ENCODE peak calls at places on chromosomes 7 and 10, in eight cellular contexts. T is cardiac fibroblast; W is astrocyte of the spinal cord; D is activated CD4-positive, alpha-beta T cell treated with anti-CD3 and anti-CD28 coated beads for 48 hours; K is lung microvascular endothelial cell; J is AG04450; R is CMK; A is amniotic stem cell. U is an unnamed sample.

GRCh38 chr10:124351481-124352220 is 67.1 kb downstream of the OAT start:
- DNase-seq in W (no peak), R (no peak), T (no peak), K (no peak), J (no peak), D (no peak), A (no peak), U (no peak)

GRCh38 chr7:882336-883028 is 6.1 kb downstream of the GET4 start:
- DNase-seq in D (no peak), A (no peak), W (no peak), R (no peak), J (no peak), K (no peak), T (no peak), U (no peak)

GRCh38 chr10:75972494-75973276 is 541.3 kb downstream of the LRMDA start:
- DNase-seq in R (no peak), A (no peak), D (no peak), W (peak; percentile 66), T (peak; percentile 77), J (peak; percentile 18), K (peak; percentile 7), U (no peak)

GRCh38 chr10:20100157-20100556 is 283.9 kb downstream of the PLXDC2 start:
- DNase-seq in K (peak; percentile 5), W (peak; percentile 52), R (no peak), A (no peak), J (no peak), D (no peak), T (peak; percentile 86), U (no peak)

GRCh38 chr10:102743078-102743587 is 615 bp upstream of the WBP1L start:
- DNase-seq in K (no peak), W (no peak), T (no peak), D (no peak), J (no peak), A (no peak), R (no peak), U (no peak)

GRCh38 chr7:21572914-21573313 is 30.1 kb downstream of the DNAH11 start:
- DNase-seq in R (no peak), J (no peak), T (no peak), D (no peak), W (no peak), K (no peak), A (no peak), U (no peak)

GRCh38 chr10:71260622-71261325 is 48.4 kb downstream of the UNC5B start:
- DNase-seq in W (peak; percentile 90), D (no peak), R (no peak), T (peak; percentile 93), K (peak; percentile 61), J (peak; percentile 88), A (peak; percentile 45), U (peak; percentile 20)

GRCh38 chr7:45659496-45660139 is 85.5 kb downstream of the ADCY1 start:
- DNase-seq in R (no peak), J (no peak), D (no peak), W (no peak), A (no peak), T (no peak), K (no peak), U (no peak)

GRCh38 chr7:17549406-17549805 is 251.0 kb downstream of the AHR start:
- DNase-seq in D (no peak), A (no peak), R (no peak), J (no peak), T (no peak), W (no peak), K (no peak), U (no peak)

GRCh38 chr7:105689093-105689819 is 108.0 kb upstream of the EFCAB10 start:
- DNase-seq in D (no peak), T (no peak), W (no peak), A (no peak), R (no peak), J (no peak), K (no peak), U (no peak)

GRCh38 chr10:103273026-103273425 is 3.9 kb upstream of the INA start:
- DNase-seq in W (peak; percentile 96), D (no peak), J (peak; percentile 76), K (peak; percentile 84), T (peak; percentile 97), R (no peak), A (peak; percentile 95), U (no peak)

GRCh38 chr10:60138842-60139241 is 232.5 kb upstream of the CCDC6 start:
- DNase-seq in K (no peak), A (no peak), W (no peak), D (no peak), R (no peak), J (no peak), T (no peak), U (no peak)

GRCh38 chr7:8214162-8214897 is 47.6 kb downstream of the ICA1 start:
- DNase-seq in A (no peak), J (no peak), R (no peak), W (peak; percentile 39), K (no peak), T (no peak), D (no peak), U (no peak)

GRCh38 chr7:106999023-106999422 is 45.5 kb upstream of the PRKAR2B start:
- DNase-seq in J (no peak), A (no peak), T (no peak), R (no peak), D (no peak), W (no peak), K (no peak), U (no peak)

GRCh38 chr7:81618400-81619014 is 151.3 kb downstream of the HGF start:
- DNase-seq in W (peak; percentile 92), K (peak; percentile 90), R (no peak), T (peak; percentile 98), A (peak; percentile 64), D (no peak), J (peak; percentile 79), U (peak; percentile 3)

GRCh38 chr7:123096976-123097375 is 101.5 kb upstream of the TAS2R16 start:
- DNase-seq in T (no peak), A (no peak), J (no peak), W (no peak), D (no peak), R (no peak), K (no peak), U (no peak)

GRCh38 chr7:130940326-130940725 is 206.3 kb upstream of the KLF14 start:
- DNase-seq in W (peak; percentile 28), T (peak; percentile 30), K (peak; percentile 34), D (no peak), J (no peak), R (no peak), A (no peak), U (no peak)

GRCh38 chr10:121845044-121845784 is 82.6 kb downstream of the ATE1 start:
- DNase-seq in A (no peak), R (no peak), K (no peak), D (peak; percentile 8), T (no peak), J (no peak), W (no peak), U (no peak)

GRCh38 chr7:463362-464176 is 56.1 kb downstream of the PDGFA start:
- DNase-seq in W (no peak), K (no peak), T (no peak), R (no peak), D (peak; percentile 1), J (no peak), A (no peak), U (no peak)

GRCh38 chr10:6053816-6054581 is 8.2 kb downstream of the IL2RA start:
- DNase-seq in W (no peak), J (no peak), A (no peak), D (no peak), R (peak; percentile 92), T (no peak), K (no peak), U (no peak)

GRCh38 chr10:35412900-35413491 is 76.7 kb downstream of the CCNY start:
- DNase-seq in D (no peak), K (peak; percentile 37), W (peak; percentile 62), A (no peak), T (peak; percentile 66), R (no peak), J (no peak), U (no peak)

GRCh38 chr7:36289833-36290661 is 99.6 kb upstream of the ANLN start:
- DNase-seq in W (no peak), T (no peak), K (no peak), D (no peak), J (no peak), A (no peak), R (no peak), U (no peak)

GRCh38 chr10:101046332-101047238 is 15.2 kb upstream of the KAZALD1 start:
- DNase-seq in A (no peak), J (no peak), D (no peak), T (no peak), K (no peak), W (no peak), R (no peak), U (no peak)

GRCh38 chr7:116354546-116355422 is 144.4 kb downstream of the TES start:
- DNase-seq in D (no peak), T (peak; percentile 97), W (peak; percentile 98), A (peak; percentile 92), R (peak; percentile 22), J (peak; percentile 94), K (peak; percentile 99), U (no peak)

GRCh38 chr7:81662531-81662930 is 107.3 kb downstream of the HGF start:
- DNase-seq in J (no peak), T (peak; percentile 29), A (peak; percentile 16), K (no peak), D (no peak), W (no peak), R (no peak), U (no peak)

GRCh38 chr10:89954787-89955566 is 253.6 kb downstream of the KIF20B start:
- DNase-seq in T (peak; percentile 22), J (no peak), D (no peak), W (peak; percentile 18), K (no peak), R (no peak), A (no peak), U (no peak)

GRCh38 chr7:7103343-7104313 is 78.7 kb upstream of the C1GALT1 start:
- DNase-seq in A (peak; percentile 20), T (peak; percentile 87), J (peak; percentile 20), K (peak; percentile 77), W (peak; percentile 82), R (peak; percentile 12), D (no peak), U (no peak)

GRCh38 chr7:42096681-42097637 is 140.1 kb downstream of the GLI3 start:
- DNase-seq in A (no peak), D (no peak), R (no peak), T (no peak), K (no peak), W (peak; percentile 74), J (no peak), U (no peak)

GRCh38 chr7:41328544-41328943 is 374.3 kb downstream of the INHBA start:
- DNase-seq in A (no peak), J (no peak), K (no peak), W (no peak), R (no peak), D (no peak), T (no peak), U (no peak)

GRCh38 chr7:140674899-140675701 is 2.4 kb downstream of the ADCK2 start:
- DNase-seq in A (no peak), D (no peak), K (peak; percentile 71), W (peak; percentile 41), T (peak; percentile 72), R (no peak), J (no peak), U (no peak)

U was measured in HL-60.